ENCODE peak calls at places on chromosomes 13 and 19, in ten cellular contexts. Z, W, X, Y, R, K, H, J, P and C are unnamed samples.

GRCh38 chr13:76646946-76647345 is 239.3 kb downstream of the KCTD12 start:
- DNase-seq in Z (no peak), W (no peak), X (no peak), Y (no peak), R (no peak), K (no peak), H (no peak), J (no peak), P (no peak), C (no peak)

GRCh38 chr13:23583491-23583890 is 13.3 kb downstream of the TNFRSF19 start:
- DNase-seq in Z (no peak), W (no peak), X (no peak), Y (no peak), R (no peak), K (no peak), H (no peak), J (no peak), P (no peak), C (no peak)

GRCh38 chr13:104597554-104598240 is 1531.5 kb upstream of the SLC10A2 start:
- DNase-seq in Z (peak), W (peak), X (no peak), Y (no peak), R (no peak), K (no peak), H (no peak), J (no peak), P (no peak), C (no peak)

GRCh38 chr13:73000027-73000674 is 58.7 kb upstream of the KLF5 start:
- DNase-seq in Z (peak), W (no peak), X (no peak), Y (no peak), R (peak), K (peak), H (no peak), J (no peak), P (no peak), C (no peak)

GRCh38 chr13:49259586-49259985 is 11.9 kb downstream of the CDADC1 start:
- DNase-seq in Z (no peak), W (no peak), X (no peak), Y (no peak), R (no peak), K (no peak), H (no peak), J (no peak), P (no peak), C (no peak)

GRCh38 chr13:27970382-27971235 is 1.5 kb upstream of the CDX2 start:
- DNase-seq in Z (no peak), W (peak), X (no peak), Y (no peak), R (no peak), K (no peak), H (no peak), J (no peak), P (no peak), C (no peak)

GRCh38 chr13:35356572-35356971 is 119.9 kb downstream of the MAB21L1 start:
- DNase-seq in Z (no peak), W (no peak), X (no peak), Y (no peak), R (no peak), K (peak), H (no peak), J (no peak), P (no peak), C (no peak)

GRCh38 chr19:4030552-4030951 is 23.0 kb downstream of the PIAS4 start:
- DNase-seq in Z (no peak), W (no peak), X (no peak), Y (no peak), R (no peak), K (no peak), H (no peak), J (no peak), P (no peak), C (no peak)

GRCh38 chr19:40309666-40310065 is 24.5 kb upstream of the AKT2 start:
- DNase-seq in Z (no peak), W (no peak), X (no peak), Y (no peak), R (no peak), K (no peak), H (no peak), J (no peak), P (no peak), C (no peak)

GRCh38 chr19:44990459-44990858 is 10.8 kb upstream of the RELB start:
- DNase-seq in Z (no peak), W (no peak), X (no peak), Y (no peak), R (no peak), K (no peak), H (no peak), J (no peak), P (no peak), C (no peak)

GRCh38 chr13:43861863-43862262 is 17.7 kb downstream of the CCDC122 start:
- DNase-seq in Z (no peak), W (no peak), X (no peak), Y (no peak), R (no peak), K (no peak), H (no peak), J (no peak), P (no peak), C (no peak)

GRCh38 chr19:55165952-55166529 is 372 bp downstream of the DNAAF3 start:
- DNase-seq in Z (peak), W (peak), X (no peak), Y (peak), R (peak), K (peak), H (peak), J (no peak), P (peak), C (no peak)

GRCh38 chr19:54469496-54469934 is 3.6 kb downstream of the CDC42EP5 start:
- DNase-seq in Z (no peak), W (peak), X (no peak), Y (no peak), R (no peak), K (peak), H (peak), J (no peak), P (no peak), C (no peak)

GRCh38 chr13:97226788-97227627 is 4.9 kb downstream of the MBNL2 start:
- DNase-seq in Z (peak), W (peak), X (no peak), Y (no peak), R (peak), K (peak), H (no peak), J (no peak), P (no peak), C (no peak)

GRCh38 chr19:11421607-11422098 is 2.5 kb upstream of the RGL3 start:
- DNase-seq in Z (peak), W (peak), X (no peak), Y (peak), R (no peak), K (no peak), H (peak), J (no peak), P (peak), C (no peak)

GRCh38 chr13:94073006-94073744 is 406.3 kb downstream of the DCT start:
- DNase-seq in Z (no peak), W (no peak), X (no peak), Y (no peak), R (peak), K (no peak), H (no peak), J (no peak), P (no peak), C (peak)

GRCh38 chr13:40052954-40053353 is 397.5 kb downstream of the COG6 start:
- DNase-seq in Z (no peak), W (no peak), X (no peak), Y (no peak), R (no peak), K (no peak), H (no peak), J (no peak), P (no peak), C (no peak)

GRCh38 chr13:51684076-51684475 is 99.8 kb downstream of the WDFY2 start:
- DNase-seq in Z (no peak), W (no peak), X (no peak), Y (no peak), R (no peak), K (no peak), H (no peak), J (no peak), P (no peak), C (peak)

GRCh38 chr19:33241530-33242101 is 16.0 kb upstream of the SLC7A10 start:
- DNase-seq in Z (peak), W (peak), X (no peak), Y (peak), R (no peak), K (peak), H (no peak), J (no peak), P (peak), C (no peak)

GRCh38 chr19:10193666-10194499 is 870 bp downstream of the DNMT1 start:
- DNase-seq in Z (peak), W (no peak), X (no peak), Y (no peak), R (peak), K (peak), H (no peak), J (no peak), P (no peak), C (no peak)

GRCh38 chr13:79531542-79532239 is 50.7 kb downstream of the NDFIP2 start:
- DNase-seq in Z (no peak), W (no peak), X (no peak), Y (no peak), R (no peak), K (no peak), H (no peak), J (no peak), P (no peak), C (no peak)

GRCh38 chr13:32427852-32428580 is at the start of gene N4BP2L1:
- DNase-seq in Z (peak), W (peak), X (no peak), Y (peak), R (peak), K (peak), H (peak), J (peak), P (peak), C (no peak)

GRCh38 chr19:791605-792360 is 5.5 kb upstream of the PTBP1 start:
- DNase-seq in Z (no peak), W (no peak), X (no peak), Y (no peak), R (no peak), K (no peak), H (peak), J (no peak), P (no peak), C (no peak)

GRCh38 chr13:95564948-95565347 is 12.4 kb downstream of the CLDN10 start:
- DNase-seq in Z (no peak), W (no peak), X (no peak), Y (no peak), R (peak), K (peak), H (no peak), J (no peak), P (no peak), C (peak)

GRCh38 chr13:100517706-100518105 is 70.9 kb downstream of the GGACT start:
- DNase-seq in Z (no peak), W (peak), X (no peak), Y (no peak), R (no peak), K (no peak), H (no peak), J (no peak), P (no peak), C (no peak)

DNA sequence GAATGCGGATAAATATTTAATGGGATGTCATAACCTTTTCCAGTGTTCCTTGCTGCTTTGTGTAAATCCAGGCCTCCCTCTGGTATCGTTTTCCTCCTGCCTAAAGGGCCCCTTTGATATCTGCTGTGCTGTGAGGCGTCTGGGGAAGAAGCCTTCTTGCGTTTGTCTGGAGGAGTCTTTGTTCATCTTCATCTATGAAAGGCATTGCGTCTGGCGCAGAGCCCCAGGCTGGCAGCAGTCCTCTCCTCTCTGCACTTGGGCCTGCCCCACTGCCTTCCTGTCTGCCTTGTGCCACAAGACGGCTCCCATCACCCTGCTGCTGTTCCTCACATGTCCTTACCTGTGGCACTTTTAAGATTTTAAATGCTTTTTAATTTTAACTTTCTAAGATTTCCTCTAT is 9.8 kb downstream of the PROZ start:
- DNase-seq in Z (no peak), W (no peak), X (no peak), Y (no peak), R (no peak), K (no peak), H (no peak), J (no peak), P (no peak), C (no peak)
- H3K4me3 ChIP-seq in Z (no peak), W (no peak), X (no peak), Y (no peak), R (no peak), K (no peak), H (no peak), J (no peak), P (no peak), C (no peak)

GRCh38 chr19:47109177-47109540 is 4.4 kb downstream of the ZC3H4 start:
- DNase-seq in Z (no peak), W (no peak), X (no peak), Y (no peak), R (no peak), K (no peak), H (no peak), J (no peak), P (no peak), C (no peak)

GRCh38 chr19:47107201-47107952 is 6.2 kb downstream of the ZC3H4 start:
- DNase-seq in Z (peak), W (peak), X (no peak), Y (peak), R (no peak), K (peak), H (no peak), J (no peak), P (no peak), C (no peak)

GRCh38 chr19:47106819-47107200 is 6.8 kb downstream of the ZC3H4 start:
- DNase-seq in Z (no peak), W (no peak), X (no peak), Y (no peak), R (no peak), K (no peak), H (no peak), J (no peak), P (no peak), C (no peak)

GRCh38 chr19:47109541-47110375 is 3.8 kb downstream of the ZC3H4 start:
- DNase-seq in Z (peak), W (peak), X (peak), Y (no peak), R (peak), K (peak), H (no peak), J (no peak), P (no peak), C (no peak)

GRCh38 chr19:47107953-47108746 is 5.4 kb downstream of the ZC3H4 start:
- DNase-seq in Z (no peak), W (no peak), X (no peak), Y (no peak), R (no peak), K (peak), H (no peak), J (no peak), P (peak), C (no peak)
- H3K4me3 ChIP-seq in Z (no peak), W (no peak), X (peak), Y (no peak), R (no peak), K (no peak), H (no peak), J (no peak), P (no peak), C (no peak)

GRCh38 chr19:2607712-2608601 is 94.5 kb downstream of the GNG7 start:
- DNase-seq in Z (no peak), W (no peak), X (no peak), Y (no peak), R (no peak), K (no peak), H (no peak), J (no peak), P (peak), C (no peak)

GRCh38 chr19:2604747-2605329 is 97.7 kb downstream of the GNG7 start:
- DNase-seq in Z (no peak), W (no peak), X (no peak), Y (no peak), R (no peak), K (no peak), H (no peak), J (no peak), P (no peak), C (no peak)

GRCh38 chr19:2603320-2603719 is 99.2 kb downstream of the GNG7 start:
- DNase-seq in Z (no peak), W (no peak), X (no peak), Y (no peak), R (no peak), K (no peak), H (no peak), J (no peak), P (peak), C (no peak)

GRCh38 chr19:2600914-2601870 is 101.3 kb downstream of the GNG7 start:
- DNase-seq in Z (no peak), W (no peak), X (no peak), Y (no peak), R (no peak), K (no peak), H (no peak), J (no peak), P (no peak), C (no peak)

DNA sequence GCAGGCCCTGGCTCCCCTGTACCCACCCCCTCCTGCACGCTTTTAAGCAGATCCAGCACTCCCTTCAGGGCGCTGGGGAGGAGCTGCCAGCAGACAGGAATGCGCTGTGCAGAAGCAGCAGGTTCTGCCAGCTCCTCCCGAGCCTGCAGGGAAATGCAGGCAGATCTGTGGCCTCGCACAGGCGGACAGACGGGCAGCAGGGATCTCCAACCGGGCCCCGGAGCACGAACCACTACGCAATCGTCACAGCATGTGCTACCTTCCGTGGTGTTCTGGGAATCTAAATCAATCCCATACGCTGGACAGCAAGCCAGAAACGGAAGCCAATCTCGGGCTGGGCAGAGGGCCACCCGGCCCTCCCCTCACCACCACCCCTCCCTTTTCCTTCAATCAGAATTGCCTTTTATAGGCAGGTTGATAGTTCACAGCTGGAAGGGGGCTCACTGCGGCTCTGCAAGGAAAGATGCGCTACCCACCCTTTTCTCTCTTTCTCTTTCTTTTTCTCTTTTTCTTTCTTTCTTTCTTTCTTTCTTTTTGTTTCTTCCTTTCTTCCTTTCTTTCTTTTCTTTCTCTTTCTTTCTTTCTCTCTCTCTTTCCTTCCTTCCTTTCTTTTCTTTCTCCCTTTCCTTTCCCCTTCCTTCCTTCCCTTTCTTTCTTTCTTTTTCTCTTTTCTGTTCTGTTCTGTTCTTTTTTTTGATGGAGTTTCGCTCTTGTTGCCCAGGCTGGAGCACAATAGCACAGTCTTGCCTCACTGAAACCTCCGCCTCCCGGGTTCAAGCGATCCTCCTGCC is 99.9 kb downstream of the GNG7 start:
- DNase-seq in Z (peak), W (peak), X (peak), Y (no peak), R (peak), K (peak), H (peak), J (peak), P (peak), C (peak)
- H3K4me3 ChIP-seq in Z (no peak), W (no peak), X (peak), Y (no peak), R (no peak), K (no peak), H (peak), J (peak), P (no peak), C (peak)

GRCh38 chr19:35211545-35212230 is 16.9 kb downstream of the FAM187B start:
- DNase-seq in Z (no peak), W (peak), X (no peak), Y (no peak), R (no peak), K (peak), H (peak), J (peak), P (peak), C (no peak)
- H3K4me3 ChIP-seq in Z (no peak), W (no peak), X (no peak), Y (no peak), R (no peak), K (no peak), H (no peak), J (no peak), P (no peak), C (no peak)

DNA sequence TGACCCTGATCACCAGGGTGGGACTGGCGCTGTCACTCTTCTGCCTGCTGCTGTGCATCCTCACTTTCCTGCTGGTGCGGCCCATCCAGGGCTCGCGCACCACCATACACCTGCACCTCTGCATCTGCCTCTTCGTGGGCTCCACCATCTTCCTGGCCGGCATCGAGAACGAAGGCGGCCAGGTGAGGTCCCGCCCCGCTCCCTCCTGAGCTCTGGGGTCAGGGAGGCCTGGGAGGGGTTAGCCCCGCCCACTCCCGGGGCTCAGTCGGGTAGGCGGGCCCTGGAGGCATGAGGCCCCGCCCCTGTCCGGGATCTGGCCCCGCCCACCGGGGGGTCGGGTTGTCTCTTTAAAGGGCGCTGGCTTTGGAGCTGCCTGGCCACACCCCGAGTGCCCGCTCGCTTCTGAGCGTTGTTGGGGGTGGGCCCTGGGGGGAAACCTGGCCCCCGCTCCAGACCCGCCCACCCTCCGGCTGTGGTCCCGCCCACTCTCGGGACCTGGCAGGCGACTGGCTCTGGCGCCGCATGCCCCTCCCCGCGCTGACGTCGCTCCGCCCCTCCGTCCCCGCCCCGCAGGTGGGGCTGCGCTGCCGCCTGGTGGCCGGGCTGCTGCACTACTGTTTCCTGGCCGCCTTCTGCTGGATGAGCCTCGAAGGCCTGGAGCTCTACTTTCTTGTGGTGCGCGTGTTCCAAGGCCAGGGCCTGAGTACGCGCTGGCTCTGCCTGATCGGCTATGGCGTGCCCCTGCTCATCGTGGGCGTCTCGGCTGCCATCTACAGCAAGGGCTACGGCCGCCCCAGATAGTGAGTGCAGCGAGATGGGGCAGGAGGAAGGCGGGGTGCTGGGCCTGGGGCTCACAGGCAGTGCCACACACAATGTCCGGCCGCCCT is 13.1 kb downstream of the DDX39A start:
- DNase-seq in Z (peak), W (peak), X (no peak), Y (peak), R (peak), K (peak), H (peak), J (peak), P (peak), C (no peak)
- H3K4me3 ChIP-seq in Z (no peak), W (no peak), X (no peak), Y (no peak), R (peak), K (no peak), H (peak), J (no peak), P (no peak), C (no peak)